ENCODE peak calls at places on chromosomes 6 and 20, in eight cellular contexts. M is COLO829; Z is T-helper 2 cell; D is astrocyte of the hippocampus; U is GM04504; N is activated CD4-positive, alpha-beta T cell treated with anti-CD3 and anti-CD28 coated beads, Interleukin-2, amount 50 U/mL, for 1 hour; F is heart left ventricle; T is B cell. R is an unnamed sample.

GRCh38 chr6:121285041-121285440 is 49.2 kb downstream of the TBC1D32 start:
- DNase-seq in M (no peak), Z (no peak), D (peak; percentile 5), U (peak; percentile 56), N (no peak), F (no peak), T (no peak), R (no peak)

GRCh38 chr6:150783818-150784217 is 81.7 kb upstream of the MTHFD1L start:
- DNase-seq in M (no peak), Z (no peak), D (no peak), U (no peak), N (no peak), F (no peak), T (no peak), R (no peak)

GRCh38 chr6:165574770-165575549 is 88.1 kb downstream of the PDE10A start:
- DNase-seq in M (no peak), Z (no peak), D (no peak), U (no peak), N (no peak), F (no peak), T (no peak), R (no peak)

GRCh38 chr6:17107768-17108325 is 6.0 kb downstream of the STMND1 start:
- DNase-seq in M (no peak), Z (no peak), D (no peak), U (peak; percentile 19), N (no peak), F (no peak), T (no peak), R (no peak)

GRCh38 chr6:64985726-64986125 is 721.3 kb downstream of the EYS start:
- DNase-seq in M (no peak), Z (no peak), D (no peak), U (no peak), N (no peak), F (no peak), T (no peak), R (no peak)

GRCh38 chr6:101630956-101631355 is 237.4 kb downstream of the GRIK2 start:
- DNase-seq in M (no peak), Z (no peak), D (no peak), U (no peak), N (no peak), F (no peak), T (no peak), R (no peak)

GRCh38 chr6:25499851-25500250 is 152.2 kb upstream of the SCGN start:
- DNase-seq in M (peak; percentile 18), Z (no peak), D (peak; percentile 57), U (no peak), N (no peak), F (no peak), T (no peak), R (no peak)

GRCh38 chr6:15616266-15616665 is 46.6 kb downstream of the DTNBP1 start:
- DNase-seq in M (no peak), Z (no peak), D (no peak), U (no peak), N (no peak), F (no peak), T (no peak), R (no peak)

GRCh38 chr6:89525786-89526562 is 93.0 kb downstream of the ANKRD6 start:
- DNase-seq in M (no peak), Z (no peak), D (peak; percentile 51), U (no peak), N (no peak), F (no peak), T (no peak), R (no peak)

GRCh38 chr6:53199765-53200164 is 51.1 kb upstream of the GCM1 start:
- DNase-seq in M (no peak), Z (no peak), D (no peak), U (no peak), N (no peak), F (no peak), T (no peak), R (no peak)

GRCh38 chr6:88238065-88238464 is 71.9 kb upstream of the CNR1 start:
- DNase-seq in M (peak; percentile 32), Z (no peak), D (peak; percentile 37), U (no peak), N (no peak), F (no peak), T (peak; percentile 67), R (peak; percentile 4)

GRCh38 chr20:60249436-60249835 is 291.2 kb downstream of the CDH26 start:
- DNase-seq in M (no peak), Z (no peak), D (peak; percentile 83), U (peak; percentile 80), N (no peak), F (no peak), T (no peak), R (no peak)

GRCh38 chr20:33656010-33656782 is 5.9 kb upstream of the C20orf144 start:
- DNase-seq in M (no peak), Z (no peak), D (no peak), U (no peak), N (no peak), F (no peak), T (no peak), R (no peak)

GRCh38 chr20:7935027-7935551 is 5.2 kb downstream of the HAO1 start:
- DNase-seq in M (no peak), Z (no peak), D (no peak), U (no peak), N (no peak), F (no peak), T (no peak), R (no peak)

GRCh38 chr20:24590193-24590982 is 121.0 kb downstream of the SYNDIG1 start:
- DNase-seq in M (no peak), Z (no peak), D (no peak), U (no peak), N (no peak), F (no peak), T (no peak), R (no peak)

GRCh38 chr6:20954325-20954724 is 420.1 kb downstream of the CDKAL1 start:
- DNase-seq in M (no peak), Z (no peak), D (no peak), U (no peak), N (no peak), F (no peak), T (no peak), R (no peak)

GRCh38 chr20:64247970-64248841 is 7.3 kb upstream of the PCMTD2 start:
- DNase-seq in M (no peak), Z (no peak), D (no peak), U (no peak), N (no peak), F (no peak), T (no peak), R (no peak)